ENCODE peak calls at places on chromosomes 16 and 17, in nine cellular contexts. A is HCT116; O is stimulated activated CD8-positive, alpha-beta memory T cell treated with anti-CD3 and anti-CD28 coated beads, Interleukin-4, amount 100 ng/mL, for 24 hours; M is HS-27A; J is aorta; T is anterior cingulate cortex; U is activated T-cell treated with anti-CD3 and anti-CD28 coated beads, Interleukin-2, amount 50 U/mL, for 72 hours; C is activated CD8-positive, alpha-beta T cell treated with anti-CD3 and anti-CD28 coated beads, Interleukin-2, amount 10 ng/mL, durations not matched to agents 7 days and 5 days; R is fibroblast of lung. W is an unnamed sample.

GRCh38 chr16:26658486-26658885 is 408.2 kb upstream of the C16orf82 start:
- DNase-seq in A (no peak), O (no peak), M (no peak), J (no peak), T (no peak), U (no peak), C (no peak), R (no peak), W (no peak)

GRCh38 chr16:51155199-51155607 is 4.1 kb upstream of the SALL1 start:
- DNase-seq in A (no peak), O (no peak), M (no peak), J (no peak), T (no peak), U (no peak), C (no peak), R (no peak), W (no peak)

GRCh38 chr17:65022751-65023421 is 33.7 kb downstream of the GNA13 start:
- DNase-seq in A (peak), O (no peak), M (no peak), J (no peak), T (no peak), U (peak), C (no peak), R (peak), W (peak)

GRCh38 chr17:58918072-58918471 is 162.4 kb downstream of the PPM1E start:
- DNase-seq in A (no peak), O (no peak), M (no peak), J (no peak), T (no peak), U (no peak), C (no peak), R (no peak), W (no peak)

GRCh38 chr17:50630524-50631194 is 4.0 kb upstream of the ABCC3 start:
- DNase-seq in A (peak), O (peak), M (no peak), J (peak), T (no peak), U (peak), C (peak), R (no peak), W (no peak)

GRCh38 chr17:78375401-78376079 is 2.9 kb upstream of the PGS1 start:
- DNase-seq in A (no peak), O (no peak), M (no peak), J (peak), T (no peak), U (no peak), C (no peak), R (peak), W (peak)

GRCh38 chr16:27401768-27402568 is at the start of gene IL21R:
- DNase-seq in A (no peak), O (peak), M (no peak), J (peak), T (no peak), U (peak), C (peak), R (peak), W (no peak)

GRCh38 chr17:50365165-50365564 is 7.8 kb downstream of the MRPL27 start:
- DNase-seq in A (no peak), O (no peak), M (no peak), J (no peak), T (no peak), U (no peak), C (no peak), R (no peak), W (no peak)

GRCh38 chr16:49563666-49564065 is 190.1 kb downstream of the C16orf78 start:
- DNase-seq in A (no peak), O (no peak), M (no peak), J (no peak), T (no peak), U (no peak), C (no peak), R (no peak), W (no peak)